ENCODE peak calls at places on chromosomes 7 and 10, in six cellular contexts. U is brain microvascular endothelial cell, W is astrocyte, C is PC-3, R is lower leg skin, G is left ventricle myocardium inferior. J is an unnamed sample.

GRCh38 chr10:91287276-91287675 is 66.8 kb downstream of the PCGF5 start:
- DNase-seq in U (no peak), W (no peak), C (no peak), R (no peak), G (no peak), J (peak; percentile 5)

GRCh38 chr10:34033067-34033466 is 698.6 kb upstream of the NRP1 start:
- DNase-seq in U (no peak), W (no peak), C (peak; percentile 52), R (no peak), G (no peak), J (no peak)

GRCh38 chr7:93719546-93719945 is 145.0 kb upstream of the CALCR start:
- DNase-seq in U (peak; percentile 93), W (peak; percentile 98), C (peak; percentile 29), R (no peak), G (no peak), J (peak; percentile 25)

GRCh38 chr7:71236488-71237179 is 104.7 kb downstream of the GALNT17 start:
- DNase-seq in U (no peak), W (no peak), C (no peak), R (no peak), G (no peak), J (no peak)

GRCh38 chr10:37747081-37747480 is 110.3 kb downstream of the ZNF248 start:
- DNase-seq in U (no peak), W (no peak), C (no peak), R (no peak), G (no peak), J (no peak)

GRCh38 chr10:33117816-33118215 is 159.8 kb upstream of the ITGB1 start:
- DNase-seq in U (no peak), W (no peak), C (no peak), R (no peak), G (no peak), J (no peak)

GRCh38 chr10:71623098-71623985 is 96.2 kb downstream of the C10orf105 start:
- DNase-seq in U (peak; percentile 26), W (peak; percentile 20), C (peak; percentile 41), R (no peak), G (no peak), J (peak; percentile 48)

GRCh38 chr7:92841192-92841591 is 4.8 kb upstream of the CDK6 start:
- DNase-seq in U (peak; percentile 54), W (no peak), C (no peak), R (no peak), G (no peak), J (no peak)

GRCh38 chr7:5827755-5828154 is 46.3 kb upstream of the RNF216 start:
- DNase-seq in U (no peak), W (no peak), C (peak; percentile 31), R (no peak), G (no peak), J (no peak)

GRCh38 chr7:81420526-81420925 is 349.3 kb downstream of the HGF start:
- DNase-seq in U (no peak), W (no peak), C (no peak), R (no peak), G (no peak), J (no peak)

GRCh38 chr10:59240581-59241183 is 64.2 kb downstream of the PHYHIPL start:
- DNase-seq in U (peak; percentile 20), W (peak; percentile 5), C (peak; percentile 79), R (no peak), G (no peak), J (peak; percentile 54)

GRCh38 chr7:95246935-95247370 is 77.4 kb downstream of the PON1 start:
- DNase-seq in U (peak; percentile 69), W (peak; percentile 62), C (peak; percentile 73), R (peak; percentile 35), G (no peak), J (peak; percentile 72)

GRCh38 chr7:73742338-73742752 is 3.7 kb upstream of the ABHD11 start:
- DNase-seq in U (no peak), W (no peak), C (no peak), R (no peak), G (no peak), J (no peak)

DNA sequence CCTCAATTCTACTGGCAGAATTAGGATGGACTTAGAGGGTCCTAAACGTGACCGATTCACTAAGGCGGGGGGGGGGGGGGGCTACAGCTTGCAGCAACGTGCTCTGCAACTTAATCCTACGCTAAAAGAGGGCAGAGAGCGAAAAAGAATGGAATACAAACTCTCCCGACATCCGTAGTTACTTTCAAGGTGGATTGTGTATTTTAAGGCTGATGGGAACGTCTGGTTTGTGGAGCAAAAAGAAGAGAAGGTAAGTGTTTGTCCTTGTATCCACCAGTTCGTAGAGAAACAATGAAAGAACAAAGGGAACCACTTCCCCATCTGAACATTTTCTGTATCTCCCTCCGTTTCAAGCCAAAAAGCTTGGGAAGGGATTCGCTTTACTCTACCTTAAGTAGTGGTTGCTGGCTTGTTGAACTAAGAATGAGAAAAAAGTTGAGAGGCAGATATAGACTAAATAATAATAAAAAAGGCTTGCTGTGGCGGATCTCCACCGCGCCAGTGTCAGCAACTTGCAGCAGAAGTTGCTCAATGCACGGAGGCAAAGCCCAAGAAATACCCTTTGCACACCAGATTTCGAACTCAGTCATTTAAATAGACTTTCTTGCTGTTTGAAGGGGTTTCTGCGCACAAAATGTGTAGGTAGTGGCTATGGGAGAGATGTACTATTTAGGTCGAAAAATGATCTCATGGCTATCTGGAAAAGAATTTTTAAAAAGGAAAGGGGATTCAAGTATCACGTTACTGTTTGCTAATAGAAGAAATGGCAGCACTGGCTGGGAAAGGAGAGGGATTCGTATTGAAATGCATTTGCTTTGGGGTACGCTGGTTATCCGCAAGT is 736 bp downstream of the SKIDA1 start:
- DNase-seq in U (no peak), W (peak; percentile 66), C (no peak), R (no peak), G (no peak), J (peak; percentile 58)
- TF ChIP-seq CTCF in U (no peak), W (no peak), C (no peak), R (no peak), G (no peak), J (no peak)

GRCh38 chr7:99976626-99977025 is 795 bp upstream of the AZGP1 start:
- DNase-seq in U (no peak), W (no peak), C (no peak), R (no peak), G (no peak), J (no peak)

GRCh38 chr7:99971242-99971641 is 4.6 kb downstream of the AZGP1 start:
- DNase-seq in U (no peak), W (no peak), C (no peak), R (no peak), G (no peak), J (no peak)

GRCh38 chr7:99974681-99975080 is 1.1 kb downstream of the AZGP1 start:
- DNase-seq in U (no peak), W (no peak), C (no peak), R (no peak), G (no peak), J (no peak)

DNA sequence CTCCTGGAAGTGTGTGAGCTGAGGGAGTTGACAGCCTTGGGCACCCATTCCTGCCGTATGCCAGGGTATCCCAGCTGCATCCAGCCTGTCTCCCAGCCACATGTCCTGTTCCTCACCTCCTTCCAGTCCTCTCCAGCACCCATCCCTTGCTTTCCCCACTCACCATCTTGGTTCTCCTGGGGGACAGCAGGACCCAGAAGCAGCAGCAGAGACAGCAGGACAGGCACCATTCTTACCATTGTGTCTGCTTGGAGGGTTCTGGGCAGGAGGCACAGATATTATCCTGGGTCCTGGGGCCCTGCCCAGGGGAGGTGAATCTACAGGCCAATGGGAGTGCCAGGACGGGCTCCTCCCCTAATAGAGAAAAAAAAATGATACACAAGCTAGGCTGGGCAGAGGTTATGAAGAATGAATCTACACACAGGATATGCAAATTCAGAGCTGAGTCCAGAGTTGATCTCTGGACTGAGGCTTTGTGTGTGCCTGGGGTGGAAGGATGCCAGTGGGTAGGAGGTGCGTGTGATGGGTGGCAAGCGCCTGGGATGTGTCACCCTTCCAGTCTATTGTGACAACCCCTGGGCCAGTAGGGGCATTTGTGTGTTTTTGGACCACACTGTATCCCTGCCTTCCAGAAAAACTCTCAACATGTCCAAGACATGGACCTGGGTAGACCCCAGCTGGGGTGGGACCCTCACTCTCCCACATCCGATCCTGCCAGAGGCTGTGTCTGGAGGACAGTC is at the start of gene AZGP1:
- DNase-seq in U (no peak), W (no peak), C (peak; percentile 27), R (no peak), G (peak; percentile 56), J (no peak)
- H3K4me3 ChIP-seq in U (no peak within 1 kb of the TSS), W (no peak within 1 kb of the TSS), C (no peak within 1 kb of the TSS), R (no peak within 1 kb of the TSS), G (peak within 1 kb of the TSS; percentile 54), J (no peak within 1 kb of the TSS)

DNA sequence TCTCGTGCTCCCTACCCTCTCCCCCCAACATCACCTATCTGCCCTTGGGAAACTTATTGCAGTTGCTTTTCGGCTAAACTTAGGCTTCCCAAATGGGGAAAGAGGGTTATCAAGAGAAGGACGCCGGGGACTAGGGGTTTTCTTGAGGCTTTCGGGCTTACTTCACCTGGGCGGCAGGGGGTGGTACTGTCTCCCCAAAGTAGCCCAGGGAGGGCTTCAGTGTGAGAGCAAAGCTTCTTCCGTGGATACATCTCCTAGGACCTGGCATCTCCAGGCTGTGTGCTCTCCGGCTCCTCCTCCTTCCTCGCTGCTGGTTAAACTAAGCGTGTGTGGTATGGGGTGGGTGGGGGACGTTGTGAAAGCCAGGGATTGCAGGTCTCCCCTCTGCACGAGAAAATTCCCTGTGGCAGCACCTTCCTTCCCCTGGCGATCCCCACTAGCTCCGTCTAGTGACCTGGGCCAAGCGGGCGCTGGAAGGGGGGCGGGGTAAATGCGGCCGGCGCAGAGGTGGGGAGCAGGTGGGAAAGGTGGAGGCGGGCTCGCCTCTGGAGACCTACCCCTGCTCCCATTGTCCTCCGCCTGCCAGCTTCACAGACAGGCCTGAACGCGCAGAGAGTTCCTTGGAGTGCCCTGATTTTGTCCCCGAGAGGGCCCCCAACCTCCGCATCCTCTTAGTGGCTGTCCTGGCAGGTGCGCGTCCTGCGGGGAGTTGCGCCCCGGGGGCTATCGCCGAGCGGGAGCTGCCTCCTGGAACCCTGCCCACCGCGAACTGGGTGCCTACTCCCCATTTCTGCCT is 1.2 kb downstream of the PLXDC2 start:
- DNase-seq in U (no peak), W (no peak), C (no peak), R (peak; percentile 54), G (no peak), J (no peak)
- TF ChIP-seq CTCF in U (peak; percentile 32), W (no peak), C (no peak), R (no peak), G (no peak), J (no peak)

GRCh38 chr10:4051408-4052151 is 266.6 kb upstream of the KLF6 start:
- DNase-seq in U (no peak), W (no peak), C (no peak), R (peak; percentile 21), G (no peak), J (no peak)

GRCh38 chr10:4048245-4048864 is 263.3 kb upstream of the KLF6 start:
- DNase-seq in U (no peak), W (no peak), C (no peak), R (peak; percentile 13), G (no peak), J (no peak)

GRCh38 chr10:4053940-4054339 is 268.9 kb upstream of the KLF6 start:
- DNase-seq in U (no peak), W (no peak), C (no peak), R (peak; percentile 13), G (no peak), J (no peak)

GRCh38 chr10:4050061-4050460 is 265.1 kb upstream of the KLF6 start:
- DNase-seq in U (no peak), W (no peak), C (no peak), R (peak; percentile 17), G (no peak), J (no peak)

DNA sequence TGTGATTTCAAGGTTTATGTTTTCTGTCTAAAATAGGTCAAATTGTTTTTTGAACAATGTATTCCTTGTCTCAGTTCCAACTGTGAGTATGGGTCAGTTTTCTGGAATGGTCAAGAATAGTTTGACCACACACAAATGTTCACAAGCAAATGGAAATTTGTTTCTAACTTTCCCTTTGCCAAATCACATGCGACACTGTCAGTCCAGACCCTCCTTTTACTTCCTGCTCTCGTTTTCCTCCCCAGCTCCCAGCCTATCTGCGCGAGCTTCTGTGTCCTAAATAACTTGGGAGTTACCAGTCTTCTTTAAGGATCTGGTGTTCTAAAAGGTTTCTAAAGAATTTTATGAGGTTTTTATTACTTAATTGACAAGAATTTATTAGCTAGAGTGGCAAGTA is 266.0 kb upstream of the KLF6 start:
- DNase-seq in U (no peak), W (no peak), C (no peak), R (peak; percentile 76), G (no peak), J (peak; percentile 39)
- H3K4me3 ChIP-seq in U (peak overlapping the region; percentile 43), W (peak overlapping the region; percentile 26), C (no peak overlapping the region), R (no peak overlapping the region), G (peak overlapping the region; percentile 54), J (peak overlapping the region; percentile 2)